ENCODE peak calls at places on chromosomes 6 and 20, in four cellular contexts. J is central memory CD8-positive, alpha-beta T cell; D is upper lobe of left lung; Y is GM12878. U is an unnamed sample.

GRCh38 chr6:15616266-15616665 is 46.6 kb downstream of the DTNBP1 start:
- ATAC-seq in J (no peak), D (no peak), Y (peak), U (no peak)

GRCh38 chr6:116208056-116208785 is 45.7 kb downstream of the TSPYL4 start:
- ATAC-seq in J (no peak), D (no peak), Y (no peak), U (no peak)

GRCh38 chr6:47126647-47127339 is 84.7 kb upstream of the ADGRF1 start:
- ATAC-seq in J (no peak), D (no peak), Y (no peak), U (no peak)

GRCh38 chr6:129605962-129606361 is 104.0 kb downstream of the ARHGAP18 start:
- ATAC-seq in J (no peak), D (no peak), Y (no peak), U (peak)

GRCh38 chr6:168301648-168302398 is 17.8 kb downstream of the DACT2 start:
- ATAC-seq in J (no peak), D (no peak), Y (no peak), U (no peak)

GRCh38 chr6:136365781-136366354 is 76.2 kb upstream of the BCLAF1 start:
- ATAC-seq in J (no peak), D (peak), Y (peak), U (peak)

GRCh38 chr6:138387577-138388368 is 10.1 kb downstream of the SMIM28 start:
- ATAC-seq in J (no peak), D (no peak), Y (no peak), U (no peak)

GRCh38 chr6:52144196-52145076 is 41.7 kb upstream of the IL17A start:
- ATAC-seq in J (no peak), D (no peak), Y (no peak), U (no peak)

GRCh38 chr20:60695223-60695622 is 556.8 kb upstream of the CDH4 start:
- ATAC-seq in J (no peak), D (no peak), Y (no peak), U (no peak)

GRCh38 chr6:161255518-161255917 is 18.3 kb downstream of the AGPAT4 start:
- ATAC-seq in J (no peak), D (no peak), Y (no peak), U (no peak)

U was measured in gastroesophageal sphincter.